ENCODE peak calls at places on chromosomes 2 and 18, in four cellular contexts. K is right cardiac atrium, Q is EL, X is frontal cortex. P is an unnamed sample.

GRCh38 chr2:161199885-161200284 is 39.7 kb downstream of the TANK start:
- DNase-seq in X (no peak), Q (no peak), K (no peak), P (no peak)

GRCh38 chr18:58158008-58158407 is 114.0 kb downstream of the NEDD4L start:
- DNase-seq in X (no peak), Q (peak; percentile 26), K (no peak), P (no peak)

GRCh38 chr18:61764381-61764780 is 128.4 kb downstream of the RNF152 start:
- DNase-seq in X (no peak), K (no peak), Q (no peak), P (no peak)

GRCh38 chr2:48912110-48912509 is 156.6 kb upstream of the LHCGR start:
- DNase-seq in X (no peak), Q (no peak), K (no peak), P (no peak)

GRCh38 chr2:219254590-219255219 is 987 bp upstream of the TUBA4A start:
- DNase-seq in Q (no peak), X (no peak), K (no peak), P (no peak)

GRCh38 chr18:78480531-78481054 is 499.0 kb upstream of the SALL3 start:
- DNase-seq in X (no peak), K (no peak), Q (no peak), P (no peak)

GRCh38 chr18:78754311-78755043 is 225.1 kb upstream of the SALL3 start:
- DNase-seq in K (no peak), Q (no peak), X (no peak), P (no peak)

GRCh38 chr2:66252002-66252545 is 182.9 kb upstream of the MEIS1 start:
- DNase-seq in Q (no peak), X (no peak), K (no peak), P (no peak)

P was measured in Daoy.